ENCODE peak calls at places on chromosomes 7 and 10, in nine cellular contexts. F, M, S, K, B, A, P, H and Z are unnamed samples.

GRCh38 chr10:132307823-132308587 is at the start of gene STK32C:
- DNase-seq in F (peak), M (peak), S (peak), K (peak), B (peak), A (peak), P (peak), H (peak), Z (peak)

GRCh38 chr10:70192325-70192966 is 22.1 kb upstream of the SAR1A start:
- DNase-seq in F (no peak), M (no peak), S (peak), K (peak), B (no peak), A (no peak), P (no peak), H (no peak), Z (no peak)

GRCh38 chr7:64312826-64313225 is 935 bp upstream of the ZNF736 start:
- DNase-seq in F (no peak), M (no peak), S (no peak), K (no peak), B (no peak), A (no peak), P (no peak), H (no peak), Z (no peak)

GRCh38 chr7:7851381-7851780 is 117.2 kb upstream of the GLCCI1 start:
- DNase-seq in F (no peak), M (no peak), S (no peak), K (no peak), B (no peak), A (no peak), P (no peak), H (no peak), Z (no peak)

GRCh38 chr7:129191272-129191671 is 2.8 kb downstream of the SMO start:
- DNase-seq in F (no peak), M (no peak), S (no peak), K (no peak), B (no peak), A (no peak), P (no peak), H (no peak), Z (no peak)

GRCh38 chr10:15804109-15804508 is 56.2 kb downstream of the MINDY3 start:
- DNase-seq in F (no peak), M (no peak), S (no peak), K (no peak), B (no peak), A (no peak), P (no peak), H (no peak), Z (no peak)

GRCh38 chr7:38330861-38331709 is 57.6 kb upstream of the TARP start:
- DNase-seq in F (no peak), M (no peak), S (no peak), K (no peak), B (no peak), A (no peak), P (no peak), H (no peak), Z (no peak)

GRCh38 chr10:133274751-133275682 is 1.7 kb downstream of the ADAM8 start:
- DNase-seq in F (no peak), M (no peak), S (peak), K (no peak), B (no peak), A (no peak), P (no peak), H (peak), Z (no peak)

GRCh38 chr10:124143721-124144120 is 50.3 kb upstream of the CHST15 start:
- DNase-seq in F (no peak), M (no peak), S (no peak), K (no peak), B (peak), A (no peak), P (no peak), H (no peak), Z (no peak)

GRCh38 chr7:23357190-23358093 is 58.3 kb downstream of the MALSU1 start:
- DNase-seq in F (no peak), M (no peak), S (no peak), K (peak), B (no peak), A (no peak), P (peak), H (no peak), Z (no peak)

GRCh38 chr7:28192786-28193581 is 12.4 kb upstream of the JAZF1 start:
- DNase-seq in F (no peak), M (no peak), S (no peak), K (no peak), B (no peak), A (no peak), P (no peak), H (no peak), Z (no peak)

GRCh38 chr10:24556746-24557742 is 166.6 kb downstream of the ARHGAP21 start:
- DNase-seq in F (no peak), M (no peak), S (no peak), K (peak), B (no peak), A (no peak), P (peak), H (no peak), Z (no peak)

GRCh38 chr10:3136763-3137611 is 35.6 kb downstream of the PITRM1 start:
- DNase-seq in F (peak), M (no peak), S (no peak), K (peak), B (peak), A (peak), P (no peak), H (no peak), Z (peak)

GRCh38 chr7:123738356-123738755 is 10.4 kb downstream of the WASL start:
- DNase-seq in F (no peak), M (no peak), S (no peak), K (no peak), B (no peak), A (no peak), P (no peak), H (no peak), Z (no peak)

GRCh38 chr10:60197206-60197605 is 192.5 kb downstream of the ANK3 start:
- DNase-seq in F (no peak), M (no peak), S (no peak), K (no peak), B (no peak), A (no peak), P (no peak), H (no peak), Z (no peak)

GRCh38 chr7:118094044-118094443 is 89.9 kb upstream of the LSM8 start:
- DNase-seq in F (no peak), M (no peak), S (no peak), K (no peak), B (no peak), A (no peak), P (no peak), H (no peak), Z (no peak)

GRCh38 chr10:124648738-124649137 is 95.4 kb downstream of the FAM53B start:
- DNase-seq in F (peak), M (peak), S (peak), K (peak), B (no peak), A (peak), P (no peak), H (peak), Z (no peak)

GRCh38 chr7:37961251-37961650 is 40.8 kb downstream of the EPDR1 start:
- DNase-seq in F (no peak), M (no peak), S (no peak), K (no peak), B (no peak), A (no peak), P (no peak), H (no peak), Z (no peak)

GRCh38 chr10:124827474-124827873 is 25.9 kb downstream of the ABRAXAS2 start:
- DNase-seq in F (peak), M (no peak), S (no peak), K (peak), B (no peak), A (no peak), P (peak), H (no peak), Z (no peak)

GRCh38 chr10:75246506-75246905 is 10.7 kb upstream of the COMTD1 start:
- DNase-seq in F (no peak), M (no peak), S (no peak), K (no peak), B (no peak), A (no peak), P (no peak), H (no peak), Z (no peak)

GRCh38 chr7:114789942-114790341 is 132.0 kb upstream of the MDFIC start:
- DNase-seq in F (no peak), M (no peak), S (no peak), K (peak), B (no peak), A (no peak), P (no peak), H (no peak), Z (no peak)

GRCh38 chr7:122626785-122627184 is 72.1 kb downstream of the RNF133 start:
- DNase-seq in F (no peak), M (no peak), S (peak), K (no peak), B (no peak), A (no peak), P (no peak), H (no peak), Z (no peak)

GRCh38 chr7:74290590-74290950 is 1.4 kb downstream of the CLIP2 start:
- DNase-seq in F (no peak), M (no peak), S (no peak), K (no peak), B (no peak), A (no peak), P (no peak), H (no peak), Z (no peak)

GRCh38 chr10:46522295-46523118 is 34.0 kb downstream of the GPRIN2 start:
- DNase-seq in F (no peak), M (no peak), S (peak), K (no peak), B (no peak), A (no peak), P (no peak), H (no peak), Z (peak)

GRCh38 chr7:69791739-69792138 is 193.5 kb downstream of the AUTS2 start:
- DNase-seq in F (no peak), M (no peak), S (no peak), K (no peak), B (no peak), A (no peak), P (no peak), H (no peak), Z (no peak)

GRCh38 chr10:18190840-18191239 is 50.6 kb downstream of the CACNB2 start:
- DNase-seq in F (no peak), M (no peak), S (no peak), K (no peak), B (no peak), A (no peak), P (no peak), H (no peak), Z (no peak)

GRCh38 chr10:124174673-124175645 is 81.6 kb upstream of the CHST15 start:
- DNase-seq in F (no peak), M (no peak), S (no peak), K (peak), B (peak), A (no peak), P (no peak), H (no peak), Z (no peak)

GRCh38 chr7:121313220-121313792 is 15.5 kb upstream of the WNT16 start:
- DNase-seq in F (no peak), M (no peak), S (no peak), K (no peak), B (no peak), A (no peak), P (no peak), H (no peak), Z (no peak)

GRCh38 chr10:4775808-4776207 is 50.2 kb upstream of the AKR1E2 start:
- DNase-seq in F (no peak), M (no peak), S (no peak), K (no peak), B (no peak), A (no peak), P (peak), H (no peak), Z (no peak)

GRCh38 chr7:99699946-99700345 is 20.1 kb upstream of the CYP3A5 start:
- DNase-seq in F (no peak), M (no peak), S (no peak), K (no peak), B (no peak), A (no peak), P (no peak), H (no peak), Z (no peak)

GRCh38 chr7:139660317-139661042 is 117.3 kb downstream of the HIPK2 start:
- DNase-seq in F (no peak), M (no peak), S (no peak), K (no peak), B (no peak), A (no peak), P (no peak), H (no peak), Z (no peak)

GRCh38 chr7:98754041-98754479 is 115.8 kb downstream of the TMEM130 start:
- DNase-seq in F (no peak), M (no peak), S (no peak), K (no peak), B (no peak), A (no peak), P (no peak), H (no peak), Z (no peak)

GRCh38 chr10:21159669-21160068 is 262.6 kb upstream of the NEBL start:
- DNase-seq in F (no peak), M (no peak), S (no peak), K (no peak), B (no peak), A (no peak), P (no peak), H (no peak), Z (no peak)

GRCh38 chr10:112872728-112873127 is 77.3 kb upstream of the TCF7L2 start:
- DNase-seq in F (no peak), M (no peak), S (no peak), K (no peak), B (no peak), A (no peak), P (no peak), H (no peak), Z (no peak)
- TF ChIP-seq CTCF in F (no peak), M (peak), S (no peak), K (peak), B (no peak), A (no peak), P (no peak), H (no peak), Z (no peak)

GRCh38 chr10:8056378-8056777 is 1.9 kb downstream of the GATA3 start:
- DNase-seq in F (no peak), M (no peak), S (no peak), K (no peak), B (no peak), A (no peak), P (no peak), H (no peak), Z (no peak)
- H3K27ac ChIP-seq in F (no peak), M (no peak), S (peak), K (no peak), B (no peak), A (peak), P (no peak), H (peak), Z (peak)

GRCh38 chr10:112375721-112376577 is 2.0 kb downstream of the ACSL5 start:
- DNase-seq in F (peak), M (no peak), S (peak), K (peak), B (no peak), A (peak), P (no peak), H (peak), Z (no peak)
- TF ChIP-seq CTCF in F (no peak), M (no peak), S (no peak), K (no peak), B (no peak), A (peak), P (no peak), H (no peak), Z (no peak)

GRCh38 chr10:6151087-6151977 is 51.4 kb upstream of the PFKFB3 start:
- DNase-seq in F (peak), M (no peak), S (peak), K (peak), B (peak), A (peak), P (peak), H (peak), Z (no peak)
- H3K27ac ChIP-seq in F (peak), M (peak), S (peak), K (peak), B (peak), A (peak), P (no peak), H (peak), Z (peak)

GRCh38 chr7:107048783-107049418 is 4.4 kb downstream of the PRKAR2B start:
- DNase-seq in F (no peak), M (no peak), S (no peak), K (no peak), B (no peak), A (no peak), P (no peak), H (no peak), Z (no peak)

GRCh38 chr7:107046511-107047259 is 2.2 kb downstream of the PRKAR2B start:
- DNase-seq in F (no peak), M (no peak), S (no peak), K (no peak), B (no peak), A (no peak), P (no peak), H (no peak), Z (no peak)

GRCh38 chr7:107049971-107050532 is 5.5 kb downstream of the PRKAR2B start:
- DNase-seq in F (no peak), M (no peak), S (no peak), K (no peak), B (no peak), A (no peak), P (no peak), H (no peak), Z (no peak)

GRCh38 chr7:107049480-107049879 is 5.0 kb downstream of the PRKAR2B start:
- DNase-seq in F (no peak), M (no peak), S (no peak), K (no peak), B (no peak), A (no peak), P (no peak), H (no peak), Z (no peak)

GRCh38 chr7:107047902-107048782 is 3.6 kb downstream of the PRKAR2B start:
- DNase-seq in F (no peak), M (no peak), S (no peak), K (no peak), B (no peak), A (no peak), P (no peak), H (no peak), Z (no peak)
- TF ChIP-seq CTCF in F (no peak), M (no peak), S (no peak), K (no peak), B (no peak), A (no peak), P (no peak), H (no peak), Z (no peak)

GRCh38 chr7:134367956-134368749 is 51.4 kb upstream of the SLC35B4 start:
- DNase-seq in F (no peak), M (no peak), S (no peak), K (no peak), B (no peak), A (no peak), P (no peak), H (no peak), Z (no peak)

GRCh38 chr7:134366481-134366880 is 49.8 kb upstream of the SLC35B4 start:
- DNase-seq in F (no peak), M (no peak), S (no peak), K (no peak), B (no peak), A (no peak), P (no peak), H (no peak), Z (no peak)

GRCh38 chr7:134365341-134366054 is 48.8 kb upstream of the SLC35B4 start:
- DNase-seq in F (no peak), M (no peak), S (no peak), K (peak), B (no peak), A (no peak), P (peak), H (no peak), Z (no peak)

GRCh38 chr7:134362587-134363483 is 46.1 kb upstream of the SLC35B4 start:
- DNase-seq in F (no peak), M (no peak), S (no peak), K (peak), B (no peak), A (peak), P (no peak), H (no peak), Z (no peak)

DNA sequence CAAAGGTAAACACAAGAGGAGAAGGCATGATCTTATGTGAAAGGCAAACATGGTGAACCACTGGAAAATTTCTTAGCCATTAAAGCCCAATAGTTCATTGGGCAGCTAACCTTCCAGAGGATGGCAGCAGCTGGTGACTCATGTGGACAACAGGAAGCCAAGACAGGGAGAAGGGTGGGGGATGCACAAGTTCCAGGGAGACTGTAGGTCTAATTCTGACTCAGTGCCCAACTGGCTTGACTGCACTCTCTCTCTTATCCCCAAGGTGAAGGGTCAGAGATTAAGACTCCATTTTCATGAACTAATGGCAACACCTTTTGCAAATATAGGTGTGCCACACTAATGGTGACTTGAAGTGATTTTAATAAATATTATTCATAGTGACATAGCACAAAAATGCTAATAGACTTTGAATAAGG is 47.9 kb upstream of the SLC35B4 start:
- DNase-seq in F (no peak), M (no peak), S (no peak), K (peak), B (no peak), A (no peak), P (peak), H (no peak), Z (no peak)
- H3K27ac ChIP-seq in F (no peak), M (peak), S (no peak), K (no peak), B (no peak), A (peak), P (peak), H (no peak), Z (no peak)

GRCh38 chr7:82359426-82359825 is 84.2 kb downstream of the CACNA2D1 start:
- DNase-seq in F (no peak), M (no peak), S (no peak), K (no peak), B (no peak), A (no peak), P (no peak), H (no peak), Z (no peak)
- TF ChIP-seq CTCF in F (no peak), M (no peak), S (no peak), K (no peak), B (no peak), A (no peak), P (no peak), H (no peak), Z (no peak)